ENCODE peak calls at places on chromosomes 13 and 19, in seven cellular contexts. L is heart right ventricle, I is cardiac muscle cell, R is fibroblast of lung, O is H1, K is foreskin keratinocyte, U is tibial nerve. E is an unnamed sample.

GRCh38 chr19:38277549-38277948 is 13.2 kb downstream of the SPINT2 start:
- DNase-seq in R (no peak), K (no peak), U (no peak), O (no peak), I (peak), L (no peak), E (peak)

GRCh38 chr13:34577051-34577450 is 365.0 kb upstream of the NBEA start:
- DNase-seq in O (no peak), U (no peak), I (peak), K (peak), R (peak), L (no peak), E (no peak)

GRCh38 chr13:100954430-100955361 is 280.1 kb upstream of the TMTC4 start:
- DNase-seq in L (no peak), I (no peak), K (no peak), R (peak), U (no peak), O (no peak), E (no peak)

GRCh38 chr19:34220472-34221063 is 33.8 kb upstream of the GARRE1 start:
- DNase-seq in K (no peak), R (peak), I (peak), L (no peak), O (no peak), U (peak), E (peak)

GRCh38 chr19:18637644-18638630 is 1.1 kb downstream of the KLHL26 start:
- DNase-seq in R (no peak), O (no peak), L (no peak), I (no peak), K (no peak), U (no peak), E (no peak)

GRCh38 chr19:55370305-55370988 is at the start of gene IL11:
- DNase-seq in R (peak), L (no peak), I (no peak), O (no peak), U (no peak), K (no peak), E (no peak)

GRCh38 chr19:33208904-33209843 is 15.0 kb downstream of the LRP3 start:
- DNase-seq in K (no peak), L (no peak), R (no peak), U (no peak), I (peak), O (no peak), E (no peak)

GRCh38 chr19:32131037-32131436 is 214.4 kb upstream of the ZNF507 start:
- DNase-seq in K (no peak), U (no peak), R (no peak), I (no peak), O (no peak), L (no peak), E (no peak)

GRCh38 chr13:50348402-50348801 is 333.2 kb downstream of the KCNRG start:
- DNase-seq in L (no peak), O (no peak), U (no peak), R (no peak), I (no peak), K (no peak), E (no peak)

GRCh38 chr19:57165846-57166245 is 1.4 kb downstream of the DUXA start:
- DNase-seq in I (no peak), K (peak), U (no peak), L (no peak), O (no peak), R (no peak), E (no peak)

GRCh38 chr19:11735375-11735774 is 3.4 kb downstream of the ZNF823 start:
- DNase-seq in L (no peak), R (no peak), K (peak), O (no peak), U (no peak), I (no peak), E (no peak)

GRCh38 chr13:40402931-40403412 is 263.5 kb downstream of the FOXO1 start:
- DNase-seq in U (no peak), L (no peak), K (no peak), I (peak), R (peak), O (no peak), E (no peak)

GRCh38 chr13:30026093-30026492 is 175.7 kb upstream of the UBL3 start:
- DNase-seq in I (peak), L (no peak), O (no peak), R (peak), K (no peak), U (peak), E (no peak)

GRCh38 chr13:42354246-42355117 is 82.5 kb downstream of the AKAP11 start:
- DNase-seq in L (no peak), I (peak), K (peak), O (no peak), R (peak), U (no peak), E (no peak)

GRCh38 chr13:100234524-100235136 is 145.7 kb downstream of the PCCA start:
- DNase-seq in K (no peak), R (peak), L (no peak), I (peak), O (no peak), U (no peak), E (no peak)

GRCh38 chr19:57947088-57947418 is 453 bp downstream of the ZNF256 start:
- DNase-seq in O (no peak), L (no peak), U (no peak), I (no peak), K (no peak), R (no peak), E (no peak)

GRCh38 chr19:29641597-29641996 is 23.7 kb upstream of the PLEKHF1 start:
- DNase-seq in I (no peak), R (no peak), L (no peak), K (no peak), O (no peak), U (no peak), E (no peak)

GRCh38 chr19:1026189-1027019 is at the start of gene CNN2:
- DNase-seq in R (peak), U (peak), K (peak), L (peak), I (peak), O (no peak), E (no peak)

GRCh38 chr19:35883920-35884319 is 15.5 kb downstream of the APLP1 start:
- DNase-seq in L (no peak), O (no peak), R (no peak), I (no peak), K (no peak), U (no peak), E (no peak)

GRCh38 chr19:19110410-19111137 is 27.7 kb downstream of the TMEM161A start:
- DNase-seq in R (peak), K (no peak), L (no peak), U (no peak), O (no peak), I (peak), E (no peak)

DNA sequence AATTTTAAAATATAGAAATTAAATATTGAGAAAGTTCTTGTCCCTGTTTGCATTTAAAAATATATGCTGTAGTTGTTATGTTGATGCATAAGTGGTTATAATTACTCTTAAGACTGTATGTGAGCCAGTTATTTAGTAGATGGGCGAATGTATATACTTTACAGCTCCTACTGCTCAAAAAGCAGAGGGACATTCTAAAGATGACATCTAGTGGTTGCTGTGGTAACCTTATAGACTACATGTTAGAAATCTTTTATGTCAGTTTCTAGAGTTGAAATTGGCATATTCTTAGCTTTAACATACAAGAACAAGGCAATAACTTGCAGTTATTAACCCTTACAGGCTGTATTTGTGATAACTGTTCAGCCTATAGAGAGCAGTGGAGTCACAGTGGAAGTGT is 160.5 kb downstream of the OLFM4 start:
- DNase-seq in U (no peak), L (no peak), K (no peak), O (no peak), R (no peak), I (no peak), E (no peak)
- TF ChIP-seq CTCF in U (no peak), L (no peak), K (peak), O (no peak), R (no peak), I (no peak), E (no peak)

GRCh38 chr19:52189745-52190678 is at the start of gene PPP2R1A:
- DNase-seq in O (peak), I (peak), R (peak), U (peak), L (peak), K (peak), E (peak)
- TF ChIP-seq CTCF in O (no peak), I (no peak), R (no peak), U (peak), L (no peak), K (no peak), E (no peak)

GRCh38 chr19:45717131-45717982 is 13.3 kb downstream of the FBXO46 start:
- DNase-seq in R (peak), I (peak), O (peak), L (peak), U (peak), K (peak), E (peak)
- TF ChIP-seq CTCF in R (peak), I (peak), O (no peak), L (peak), U (peak), K (peak), E (peak)

DNA sequence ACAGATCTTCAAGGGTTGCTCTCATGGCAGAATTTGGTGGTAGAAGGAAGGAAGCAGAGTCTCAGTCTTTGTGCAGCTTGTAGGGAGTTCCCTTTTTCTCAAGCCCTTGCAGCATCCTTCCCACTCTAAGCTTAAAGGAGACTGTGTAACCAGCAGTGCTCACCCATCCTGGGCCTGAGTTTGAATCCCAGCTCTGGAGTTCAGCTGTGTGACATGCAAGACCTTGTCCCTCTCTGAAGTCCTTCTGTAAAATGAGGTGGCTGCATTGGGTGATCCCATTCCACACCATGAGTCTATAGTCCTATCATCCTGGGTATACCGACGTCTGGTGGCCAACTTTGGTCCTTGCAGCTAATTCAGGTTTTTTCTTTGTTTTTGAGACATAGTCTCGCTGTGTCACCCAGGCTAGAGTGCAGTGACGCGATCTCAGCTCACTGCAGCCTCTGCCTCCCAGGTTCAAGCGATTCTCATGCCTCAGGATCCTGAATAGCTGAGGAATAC is 9.8 kb downstream of the SIGLEC10 start:
- DNase-seq in K (no peak), U (no peak), L (no peak), I (peak), R (no peak), O (no peak), E (no peak)
- TF ChIP-seq CTCF in K (peak), U (no peak), L (peak), I (peak), R (peak), O (peak), E (peak)

DNA sequence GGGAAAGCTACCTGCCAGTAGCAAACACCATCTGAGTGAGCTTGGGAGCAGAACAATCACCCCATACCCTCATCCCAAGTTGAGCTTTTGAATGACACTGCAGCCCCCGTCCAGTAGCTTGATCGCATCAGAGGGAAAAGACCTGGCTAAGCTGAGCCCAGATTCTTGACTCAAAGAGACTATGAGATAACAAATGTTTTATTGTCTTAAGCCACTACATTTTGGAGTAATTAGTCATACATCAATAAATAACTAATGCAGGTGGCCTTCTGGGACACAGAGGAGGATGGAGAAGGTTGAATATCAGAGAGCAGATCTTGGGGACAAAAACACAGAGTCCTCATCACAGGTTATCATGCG is 24.6 kb upstream of the IGSF23 start:
- DNase-seq in L (no peak), O (no peak), K (no peak), U (no peak), R (no peak), I (no peak), E (no peak)
- TF ChIP-seq CTCF in L (no peak), O (no peak), K (no peak), U (no peak), R (no peak), I (no peak), E (no peak)

GRCh38 chr19:6100284-6100915 is 9.9 kb downstream of the RFX2 start:
- DNase-seq in O (no peak), I (no peak), L (peak), R (no peak), K (no peak), U (no peak), E (no peak)
- TF ChIP-seq CTCF in O (no peak), I (no peak), L (peak), R (no peak), K (no peak), U (no peak), E (no peak)

GRCh38 chr13:91381371-91381770 is 17.1 kb upstream of the GPC5 start:
- DNase-seq in R (peak), O (no peak), U (no peak), L (no peak), I (peak), K (no peak), E (no peak)
- TF ChIP-seq CTCF in R (peak), O (no peak), U (no peak), L (peak), I (peak), K (peak), E (peak)

GRCh38 chr19:50465986-50466771 is 10.1 kb upstream of the EMC10 start:
- DNase-seq in R (peak), I (no peak), U (no peak), L (no peak), K (no peak), O (no peak), E (no peak)
- TF ChIP-seq CTCF in R (no peak), I (no peak), U (no peak), L (no peak), K (peak), O (peak), E (peak)

GRCh38 chr13:28059214-28059613 is 41.2 kb downstream of the FLT3 start:
- DNase-seq in I (peak), K (no peak), U (peak), R (peak), L (no peak), O (no peak), E (no peak)
- TF ChIP-seq CTCF in I (peak), K (peak), U (no peak), R (peak), L (peak), O (peak), E (peak)

DNA sequence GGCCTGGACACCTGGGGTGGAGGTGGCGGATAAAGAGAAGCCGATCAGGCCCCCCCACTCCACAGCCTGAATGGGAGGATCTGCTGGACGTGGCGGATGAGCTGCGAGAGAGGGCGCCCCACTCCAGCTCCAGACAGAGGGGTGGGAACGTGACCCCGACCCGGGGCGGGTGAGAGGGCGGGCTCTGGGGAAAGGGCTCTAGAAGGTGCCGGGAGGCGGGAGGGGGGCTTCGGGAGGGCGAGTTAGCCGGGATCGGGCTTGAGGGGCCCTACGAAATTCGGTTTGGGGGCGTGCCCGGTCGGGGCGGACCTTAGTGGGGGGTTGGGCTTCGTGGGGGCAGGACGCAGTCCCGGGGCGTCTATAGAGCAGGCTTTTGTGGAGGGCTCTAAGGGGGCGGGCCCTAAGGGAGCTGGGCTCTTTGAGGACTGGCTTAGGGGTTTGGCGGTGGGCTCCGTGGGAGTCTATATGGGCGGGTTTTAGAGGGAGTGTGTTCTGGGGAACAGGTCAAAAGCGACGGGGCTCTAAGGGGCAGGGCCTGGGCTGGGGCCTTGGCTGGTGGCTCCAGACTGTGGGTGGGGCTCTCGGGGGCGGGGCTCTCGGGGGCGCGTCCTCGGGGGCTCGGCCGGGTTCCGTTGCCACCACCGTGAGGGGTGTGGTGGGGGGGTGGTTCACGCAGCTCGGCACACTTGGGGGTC is 4.1 kb upstream of the NANOS3 start:
- DNase-seq in I (no peak), R (no peak), K (no peak), O (no peak), U (no peak), L (peak), E (no peak)
- TF ChIP-seq CTCF in I (peak), R (no peak), K (peak), O (peak), U (no peak), L (no peak), E (no peak)